ENCODE peak calls at places on chromosomes 13 and 19, in five cellular contexts. One of them, this sample, is unnamed.

GRCh38 chr13:109155301-109155761 is 525.9 kb downstream of the MYO16 start:
- DNase-seq in A549: no peak
- DNase-seq in epithelial cell of proximal tubule: no peak
- DNase-seq in uterus: no peak
- DNase-seq in ovary: no peak
- DNase-seq in this sample: no peak

GRCh38 chr13:111874981-111875380 is 192.0 kb upstream of the SOX1 start:
- DNase-seq in A549: no peak
- DNase-seq in epithelial cell of proximal tubule: no peak
- DNase-seq in uterus: no peak
- DNase-seq in ovary: no peak
- DNase-seq in this sample: no peak

GRCh38 chr13:28031220-28031903 is 42.9 kb upstream of the URAD start:
- DNase-seq in A549: no peak
- DNase-seq in epithelial cell of proximal tubule: no peak
- DNase-seq in uterus: no peak
- DNase-seq in ovary: no peak
- DNase-seq in this sample: no peak

GRCh38 chr13:113666324-113666660 is 727 bp upstream of the GRK1 start:
- DNase-seq in A549: no peak
- DNase-seq in epithelial cell of proximal tubule: no peak
- DNase-seq in uterus: peak
- DNase-seq in ovary: peak
- DNase-seq in this sample: peak

GRCh38 chr13:109274188-109274821 is 512.1 kb downstream of the IRS2 start:
- DNase-seq in A549: no peak
- DNase-seq in epithelial cell of proximal tubule: peak
- DNase-seq in uterus: no peak
- DNase-seq in ovary: no peak
- DNase-seq in this sample: peak

GRCh38 chr13:41029629-41030028 is 10.5 kb upstream of the ELF1 start:
- DNase-seq in A549: no peak
- DNase-seq in epithelial cell of proximal tubule: no peak
- DNase-seq in uterus: no peak
- DNase-seq in ovary: no peak
- DNase-seq in this sample: no peak

GRCh38 chr13:36530050-36530789 is 97.9 kb downstream of the CCNA1 start:
- DNase-seq in A549: no peak
- DNase-seq in epithelial cell of proximal tubule: peak
- DNase-seq in uterus: peak
- DNase-seq in ovary: no peak
- DNase-seq in this sample: no peak

GRCh38 chr13:76512676-76513277 is 373.4 kb downstream of the KCTD12 start:
- DNase-seq in A549: no peak
- DNase-seq in epithelial cell of proximal tubule: no peak
- DNase-seq in uterus: no peak
- DNase-seq in ovary: no peak
- DNase-seq in this sample: no peak

GRCh38 chr13:79190932-79191331 is 215.1 kb downstream of the RBM26 start:
- DNase-seq in A549: no peak
- DNase-seq in epithelial cell of proximal tubule: no peak
- DNase-seq in uterus: no peak
- DNase-seq in ovary: no peak
- DNase-seq in this sample: no peak

GRCh38 chr19:21608571-21608970 is 103.2 kb downstream of the ZNF429 start:
- DNase-seq in A549: no peak
- DNase-seq in epithelial cell of proximal tubule: no peak
- DNase-seq in uterus: no peak
- DNase-seq in ovary: no peak
- DNase-seq in this sample: no peak

GRCh38 chr19:29260477-29261317 is 47.7 kb upstream of the UQCRFS1 start:
- DNase-seq in A549: no peak
- DNase-seq in epithelial cell of proximal tubule: no peak
- DNase-seq in uterus: no peak
- DNase-seq in ovary: no peak
- DNase-seq in this sample: peak

GRCh38 chr13:77358001-77358400 is 31.1 kb upstream of the MYCBP2 start:
- DNase-seq in A549: no peak
- DNase-seq in epithelial cell of proximal tubule: no peak
- DNase-seq in uterus: no peak
- DNase-seq in ovary: no peak
- DNase-seq in this sample: no peak

GRCh38 chr19:11196406-11197287 is 698 bp downstream of the KANK2 start:
- DNase-seq in A549: peak
- DNase-seq in epithelial cell of proximal tubule: no peak
- DNase-seq in uterus: peak
- DNase-seq in ovary: peak
- DNase-seq in this sample: peak

GRCh38 chr13:73259061-73259908 is 200.5 kb downstream of the KLF5 start:
- DNase-seq in A549: no peak
- DNase-seq in epithelial cell of proximal tubule: no peak
- DNase-seq in uterus: peak
- DNase-seq in ovary: no peak
- DNase-seq in this sample: no peak

GRCh38 chr19:49689133-49690072 is at the start of gene ADM5:
- DNase-seq in A549: no peak
- DNase-seq in epithelial cell of proximal tubule: no peak
- DNase-seq in uterus: peak
- DNase-seq in ovary: no peak
- DNase-seq in this sample: no peak

GRCh38 chr19:57887195-57887941 is 1.5 kb downstream of the ZNF814 start:
- DNase-seq in A549: no peak
- DNase-seq in epithelial cell of proximal tubule: no peak
- DNase-seq in uterus: no peak
- DNase-seq in ovary: no peak
- DNase-seq in this sample: no peak

GRCh38 chr13:43307921-43308433 is 284.6 kb downstream of the DNAJC15 start:
- DNase-seq in A549: no peak
- DNase-seq in epithelial cell of proximal tubule: peak
- DNase-seq in uterus: peak
- DNase-seq in ovary: peak
- DNase-seq in this sample: peak

GRCh38 chr13:46389985-46390384 is 2.9 kb upstream of the RUBCNL start:
- DNase-seq in A549: no peak
- DNase-seq in epithelial cell of proximal tubule: peak
- DNase-seq in uterus: no peak
- DNase-seq in ovary: no peak
- DNase-seq in this sample: no peak

GRCh38 chr19:20039203-20039723 is at the start of gene ZNF682:
- DNase-seq in A549: no peak
- DNase-seq in epithelial cell of proximal tubule: peak
- DNase-seq in uterus: peak
- DNase-seq in ovary: peak
- DNase-seq in this sample: peak

GRCh38 chr19:48540110-48540509 is 11.9 kb upstream of the SULT2B1 start:
- DNase-seq in A549: no peak
- DNase-seq in epithelial cell of proximal tubule: no peak
- DNase-seq in uterus: no peak
- DNase-seq in ovary: no peak
- DNase-seq in this sample: no peak

GRCh38 chr13:37313383-37313782 is 207.9 kb upstream of the CSNK1A1L start:
- DNase-seq in A549: no peak
- DNase-seq in epithelial cell of proximal tubule: no peak
- DNase-seq in uterus: no peak
- DNase-seq in ovary: no peak
- DNase-seq in this sample: no peak

GRCh38 chr19:39996218-39996810 is 546 bp upstream of the ZNF546 start:
- DNase-seq in A549: peak
- DNase-seq in epithelial cell of proximal tubule: no peak
- DNase-seq in uterus: no peak
- DNase-seq in ovary: no peak
- DNase-seq in this sample: no peak

GRCh38 chr19:49639401-49640112 is 386 bp downstream of the RRAS start:
- DNase-seq in A549: no peak
- DNase-seq in epithelial cell of proximal tubule: no peak
- DNase-seq in uterus: peak
- DNase-seq in ovary: peak
- DNase-seq in this sample: no peak

GRCh38 chr19:2461751-2462634 is 5.2 kb upstream of the LMNB2 start:
- DNase-seq in A549: no peak
- DNase-seq in epithelial cell of proximal tubule: no peak
- DNase-seq in uterus: no peak
- DNase-seq in ovary: peak
- DNase-seq in this sample: no peak

GRCh38 chr13:32752997-32753606 is 166.8 kb downstream of the PDS5B start:
- DNase-seq in A549: no peak
- DNase-seq in epithelial cell of proximal tubule: no peak
- DNase-seq in uterus: no peak
- DNase-seq in ovary: no peak
- DNase-seq in this sample: no peak

GRCh38 chr13:74444877-74445479 is 310.8 kb upstream of the KLF12 start:
- DNase-seq in A549: no peak
- DNase-seq in epithelial cell of proximal tubule: no peak
- DNase-seq in uterus: no peak
- DNase-seq in ovary: no peak
- DNase-seq in this sample: no peak

GRCh38 chr13:74444161-74444571 is 310.0 kb upstream of the KLF12 start:
- DNase-seq in A549: no peak
- DNase-seq in epithelial cell of proximal tubule: no peak
- DNase-seq in uterus: no peak
- DNase-seq in ovary: no peak
- DNase-seq in this sample: no peak

GRCh38 chr13:74438911-74439310 is 304.7 kb upstream of the KLF12 start:
- DNase-seq in A549: no peak
- DNase-seq in epithelial cell of proximal tubule: no peak
- DNase-seq in uterus: no peak
- DNase-seq in ovary: no peak
- DNase-seq in this sample: no peak

GRCh38 chr13:74443623-74444022 is 309.4 kb upstream of the KLF12 start:
- DNase-seq in A549: peak
- DNase-seq in epithelial cell of proximal tubule: peak
- DNase-seq in uterus: no peak
- DNase-seq in ovary: no peak
- DNase-seq in this sample: no peak

DNA sequence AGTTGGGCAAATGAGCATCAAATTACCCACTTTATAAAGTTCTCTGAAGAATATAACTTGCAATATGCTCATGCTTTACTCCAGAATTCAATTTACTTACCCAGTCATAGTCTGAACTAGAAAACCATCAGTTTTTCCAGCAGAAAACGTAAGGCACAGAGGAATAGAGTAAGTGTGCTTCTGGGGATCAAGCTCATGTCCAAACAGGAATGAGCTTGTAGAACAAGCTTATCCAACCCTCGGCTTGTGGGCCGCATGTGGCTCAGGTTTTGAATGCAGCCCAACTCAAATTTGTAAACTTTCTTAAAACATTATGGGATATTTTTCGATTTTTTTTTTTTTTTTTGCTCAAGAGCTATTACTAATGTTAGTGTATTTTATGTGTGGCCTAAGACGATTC is 308.5 kb upstream of the KLF12 start:
- DNase-seq in A549: no peak
- DNase-seq in epithelial cell of proximal tubule: no peak
- DNase-seq in uterus: no peak
- DNase-seq in ovary: no peak
- DNase-seq in this sample: no peak
- TF ChIP-seq CTCF in A549: no peak
- TF ChIP-seq CTCF in epithelial cell of proximal tubule: no peak
- TF ChIP-seq CTCF in uterus: no peak
- TF ChIP-seq CTCF in ovary: no peak
- TF ChIP-seq CTCF in this sample: no peak

GRCh38 chr19:1362385-1363257 is 21.1 kb upstream of the NDUFS7 start:
- DNase-seq in A549: no peak
- DNase-seq in epithelial cell of proximal tubule: no peak
- DNase-seq in uterus: no peak
- DNase-seq in ovary: no peak
- DNase-seq in this sample: no peak

GRCh38 chr19:1364070-1364719 is 19.5 kb upstream of the NDUFS7 start:
- DNase-seq in A549: no peak
- DNase-seq in epithelial cell of proximal tubule: no peak
- DNase-seq in uterus: no peak
- DNase-seq in ovary: no peak
- DNase-seq in this sample: no peak

GRCh38 chr19:1365306-1365963 is 18.3 kb upstream of the NDUFS7 start:
- DNase-seq in A549: no peak
- DNase-seq in epithelial cell of proximal tubule: no peak
- DNase-seq in uterus: no peak
- DNase-seq in ovary: no peak
- DNase-seq in this sample: no peak

GRCh38 chr19:1361601-1362384 is 21.9 kb upstream of the NDUFS7 start:
- DNase-seq in A549: no peak
- DNase-seq in epithelial cell of proximal tubule: no peak
- DNase-seq in uterus: no peak
- DNase-seq in ovary: no peak
- DNase-seq in this sample: no peak

DNA sequence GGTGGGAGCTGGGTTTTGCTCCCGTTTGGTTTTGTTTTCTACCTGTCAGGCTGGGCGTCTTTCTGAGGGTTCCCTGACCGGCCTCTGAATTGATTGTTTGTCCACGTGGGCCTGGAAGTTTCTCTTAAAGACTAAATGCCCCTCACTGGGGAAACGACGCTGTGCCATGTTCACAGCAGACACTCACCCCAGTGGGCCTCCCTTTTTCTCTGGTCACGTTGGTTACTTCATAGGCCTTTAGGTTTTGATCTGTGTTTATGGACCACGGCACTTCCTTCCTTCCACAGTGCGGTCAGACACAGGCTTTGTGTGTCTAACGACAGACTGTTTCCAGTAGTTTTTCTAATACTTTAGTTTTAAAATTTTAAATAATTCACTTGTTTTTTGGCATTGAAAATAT is 20.1 kb upstream of the NDUFS7 start:
- DNase-seq in A549: no peak
- DNase-seq in epithelial cell of proximal tubule: no peak
- DNase-seq in uterus: no peak
- DNase-seq in ovary: no peak
- DNase-seq in this sample: no peak
- H3K4me3 ChIP-seq in A549: no peak
- H3K4me3 ChIP-seq in epithelial cell of proximal tubule: no peak
- H3K4me3 ChIP-seq in uterus: no peak
- H3K4me3 ChIP-seq in ovary: no peak
- H3K4me3 ChIP-seq in this sample: no peak

GRCh38 chr19:17677002-17677401 is 11.2 kb downstream of the UNC13A start:
- DNase-seq in A549: no peak
- DNase-seq in epithelial cell of proximal tubule: no peak
- DNase-seq in uterus: no peak
- DNase-seq in ovary: no peak
- DNase-seq in this sample: no peak
- TF ChIP-seq CTCF in A549: no peak
- TF ChIP-seq CTCF in epithelial cell of proximal tubule: peak
- TF ChIP-seq CTCF in uterus: no peak
- TF ChIP-seq CTCF in ovary: no peak
- TF ChIP-seq CTCF in this sample: peak

GRCh38 chr13:45205124-45205523 is 4.3 kb upstream of the KCTD4 start:
- DNase-seq in A549: no peak
- DNase-seq in epithelial cell of proximal tubule: no peak
- DNase-seq in uterus: no peak
- DNase-seq in ovary: no peak
- DNase-seq in this sample: no peak

GRCh38 chr13:45206340-45206739 is 5.5 kb upstream of the KCTD4 start:
- DNase-seq in A549: peak
- DNase-seq in epithelial cell of proximal tubule: peak
- DNase-seq in uterus: no peak
- DNase-seq in ovary: no peak
- DNase-seq in this sample: no peak

GRCh38 chr13:45209229-45209628 is 8.4 kb upstream of the KCTD4 start:
- DNase-seq in A549: no peak
- DNase-seq in epithelial cell of proximal tubule: peak
- DNase-seq in uterus: no peak
- DNase-seq in ovary: no peak
- DNase-seq in this sample: no peak

GRCh38 chr13:45207319-45207718 is 6.5 kb upstream of the KCTD4 start:
- DNase-seq in A549: no peak
- DNase-seq in epithelial cell of proximal tubule: no peak
- DNase-seq in uterus: no peak
- DNase-seq in ovary: no peak
- DNase-seq in this sample: no peak

GRCh38 chr13:45208132-45208531 is 7.3 kb upstream of the KCTD4 start:
- DNase-seq in A549: no peak
- DNase-seq in epithelial cell of proximal tubule: no peak
- DNase-seq in uterus: no peak
- DNase-seq in ovary: no peak
- DNase-seq in this sample: no peak
- H3K4me3 ChIP-seq in A549: no peak
- H3K4me3 ChIP-seq in epithelial cell of proximal tubule: no peak
- H3K4me3 ChIP-seq in uterus: no peak
- H3K4me3 ChIP-seq in ovary: no peak
- H3K4me3 ChIP-seq in this sample: no peak

This sample was measured in Caco-2.